ENCODE peak calls at places on chromosomes 6 and 20, in four cellular contexts. O, L, K and C are unnamed samples.

GRCh38 chr6:41801380-41801779 is 13.9 kb downstream of the TOMM6 start:
- DNase-seq in O (no peak), K (peak), L (no peak), C (no peak)

GRCh38 chr6:144217264-144217663 is 66.9 kb downstream of the STX11 start:
- DNase-seq in K (peak), O (no peak), L (no peak), C (no peak)

GRCh38 chr6:37289931-37290330 is 32.0 kb upstream of the TMEM217 start:
- DNase-seq in O (no peak), L (no peak), K (no peak), C (no peak)

GRCh38 chr6:43887906-43888683 is 118.1 kb downstream of the VEGFA start:
- DNase-seq in O (no peak), K (no peak), L (no peak), C (no peak)

GRCh38 chr6:105651969-105652368 is 249.1 kb upstream of the PREP start:
- DNase-seq in L (no peak), K (no peak), O (no peak), C (no peak)

GRCh38 chr20:54132612-54133433 is 41.0 kb downstream of the CYP24A1 start:
- DNase-seq in K (no peak), O (no peak), L (no peak), C (peak)

GRCh38 chr20:10647471-10647870 is 26.3 kb downstream of the JAG1 start:
- DNase-seq in K (no peak), L (no peak), O (no peak), C (no peak)

GRCh38 chr6:123000244-123000770 is 4.3 kb downstream of the CLVS2 start:
- DNase-seq in L (no peak), K (no peak), O (no peak), C (no peak)

GRCh38 chr6:36857325-36857724 is 17.3 kb downstream of the PPIL1 start:
- DNase-seq in L (no peak), O (no peak), K (no peak), C (no peak)

GRCh38 chr20:47319517-47320252 is 36.8 kb downstream of the ZMYND8 start:
- DNase-seq in L (no peak), K (peak), O (no peak), C (no peak)

GRCh38 chr6:125307964-125308615 is 6.3 kb upstream of the HDDC2 start:
- DNase-seq in O (no peak), K (no peak), L (no peak), C (no peak)

GRCh38 chr20:48597521-48598302 is 230.1 kb downstream of the PREX1 start:
- DNase-seq in L (no peak), K (no peak), O (no peak), C (no peak)

GRCh38 chr6:36985963-36986703 is at the start of gene MTCH1:
- DNase-seq in O (peak), L (peak), K (peak), C (peak)

GRCh38 chr20:35318502-35319157 is 26.4 kb upstream of the FAM83C start:
- DNase-seq in K (peak), O (no peak), L (no peak), C (peak)

GRCh38 chr6:33847078-33847477 is 43.3 kb upstream of the MLN start:
- DNase-seq in O (no peak), K (no peak), L (no peak), C (no peak)

GRCh38 chr20:44979090-44979621 is 12.8 kb downstream of the STK4 start:
- DNase-seq in O (no peak), L (peak), K (peak), C (no peak)

GRCh38 chr6:163627274-163628062 is 212.9 kb downstream of the QKI start:
- DNase-seq in L (no peak), K (no peak), O (no peak), C (no peak)

GRCh38 chr6:170445984-170446383 is 107.1 kb downstream of the PSMB1 start:
- DNase-seq in K (no peak), O (no peak), L (no peak), C (no peak)

GRCh38 chr6:14799928-14800327 is 445.9 kb upstream of the JARID2 start:
- DNase-seq in L (peak), K (peak), O (peak), C (no peak)